ENCODE peak calls at places on chromosomes 4 and X, in four cellular contexts. M is GM12878, R is K562, B is HepG2. S is an unnamed sample.

GRCh38 chr4:37068580-37068979 is 176.0 kb upstream of the NWD2 start:
- DNase-seq in M (no peak), R (peak; percentile 14), B (peak; percentile 2), S (peak; percentile 7)

GRCh38 chrX:106933538-106933961 is 13.3 kb downstream of the CLDN2 start:
- DNase-seq in B (peak; percentile 89), R (no peak), M (no peak), S (peak; percentile 77)

GRCh38 chr4:170014359-170015008 is 11.7 kb downstream of the MFAP3L start:
- DNase-seq in B (no peak), R (no peak), M (no peak), S (no peak)

GRCh38 chrX:3609800-3610199 is 103.6 kb downstream of the PRKX start:
- DNase-seq in M (no peak), R (no peak), B (no peak), S (no peak)

GRCh38 chr4:163681208-163681821 is 186.8 kb downstream of the TMA16 start:
- DNase-seq in B (peak; percentile 35), R (peak; percentile 46), M (no peak), S (peak; percentile 25)

GRCh38 chrX:150508461-150509367 is 59.7 kb upstream of the MTM1 start:
- DNase-seq in B (no peak), R (no peak), M (no peak), S (no peak)

GRCh38 chrX:128622296-128622695 is 570.1 kb upstream of the ACTRT1 start:
- DNase-seq in M (no peak), R (no peak), B (no peak), S (no peak)

GRCh38 chr4:158860856-158861255 is 92.0 kb downstream of the FNIP2 start:
- DNase-seq in M (peak; percentile 50), B (no peak), R (no peak), S (no peak)

GRCh38 chr4:8766610-8767009 is 105.0 kb downstream of the HMX1 start:
- DNase-seq in R (no peak), B (no peak), M (no peak), S (no peak)

GRCh38 chrX:75596178-75596577 is 73.3 kb upstream of the ZDHHC15 start:
- DNase-seq in B (no peak), R (no peak), M (no peak), S (no peak)

GRCh38 chr4:119240568-119240967 is 28.1 kb downstream of the USP53 start:
- DNase-seq in R (no peak), B (no peak), M (no peak), S (no peak)

GRCh38 chr4:119237201-119237600 is 24.7 kb downstream of the USP53 start:
- DNase-seq in R (no peak), M (no peak), B (no peak), S (no peak)

GRCh38 chr4:119237642-119238041 is 25.1 kb downstream of the USP53 start:
- DNase-seq in R (no peak), M (no peak), B (no peak), S (no peak)

GRCh38 chr4:119240128-119240527 is 27.6 kb downstream of the USP53 start:
- DNase-seq in M (no peak), B (no peak), R (no peak), S (no peak)

GRCh38 chr4:119238068-119238722 is 25.7 kb downstream of the USP53 start:
- DNase-seq in B (no peak), M (peak; percentile 75), R (peak; percentile 6), S (no peak)
- TF ChIP-seq CHD4 in B (no peak), M (no peak), R (no peak), S (no peak)

GRCh38 chr4:10015140-10015753 is 6.0 kb downstream of the SLC2A9 start:
- DNase-seq in R (peak; percentile 37), M (no peak), B (no peak), S (peak; percentile 55)
- TF ChIP-seq CHD4 in R (no peak), M (no peak), B (no peak), S (no peak)

GRCh38 chr4:111934294-111934693 is 211.0 kb upstream of the FAM241A start:
- DNase-seq in B (no peak), R (no peak), M (no peak), S (no peak)

GRCh38 chr4:111941957-111942356 is 203.3 kb upstream of the FAM241A start:
- DNase-seq in M (no peak), B (no peak), R (no peak), S (no peak)

GRCh38 chr4:111933703-111934102 is 211.6 kb upstream of the FAM241A start:
- DNase-seq in B (no peak), M (no peak), R (no peak), S (no peak)

GRCh38 chr4:111937368-111937767 is 207.9 kb upstream of the FAM241A start:
- DNase-seq in M (no peak), B (peak; percentile 51), R (peak; percentile 6), S (peak; percentile 6)
- TF ChIP-seq CHD4 in M (no peak), B (no peak), R (no peak), S (no peak)

GRCh38 chr4:128310266-128310697 is 22.7 kb upstream of the PGRMC2 start:
- DNase-seq in R (peak; percentile 59), M (no peak), B (peak; percentile 55), S (peak; percentile 3)
- TF ChIP-seq CHD4 in R (no peak), M (no peak), B (no peak), S (no peak)

GRCh38 chr4:184250795-184251679 is 33.4 kb upstream of the ENPP6 start:
- DNase-seq in M (no peak), R (peak; percentile 69), B (peak; percentile 71), S (peak; percentile 58)
- TF ChIP-seq CHD4 in M (no peak), R (no peak), B (no peak), S (no peak)

GRCh38 chr4:6541789-6542188 is 33.2 kb upstream of the MAN2B2 start:
- DNase-seq in R (no peak), M (no peak), B (no peak), S (no peak)
- TF ChIP-seq CHD4 in R (no peak), M (no peak), B (no peak), S (no peak)

GRCh38 chrX:148854351-148854750 is 353.9 kb downstream of the AFF2 start:
- DNase-seq in M (no peak), B (no peak), R (no peak), S (no peak)
- TF ChIP-seq CHD4 in M (no peak), B (no peak), R (no peak), S (no peak)

DNA sequence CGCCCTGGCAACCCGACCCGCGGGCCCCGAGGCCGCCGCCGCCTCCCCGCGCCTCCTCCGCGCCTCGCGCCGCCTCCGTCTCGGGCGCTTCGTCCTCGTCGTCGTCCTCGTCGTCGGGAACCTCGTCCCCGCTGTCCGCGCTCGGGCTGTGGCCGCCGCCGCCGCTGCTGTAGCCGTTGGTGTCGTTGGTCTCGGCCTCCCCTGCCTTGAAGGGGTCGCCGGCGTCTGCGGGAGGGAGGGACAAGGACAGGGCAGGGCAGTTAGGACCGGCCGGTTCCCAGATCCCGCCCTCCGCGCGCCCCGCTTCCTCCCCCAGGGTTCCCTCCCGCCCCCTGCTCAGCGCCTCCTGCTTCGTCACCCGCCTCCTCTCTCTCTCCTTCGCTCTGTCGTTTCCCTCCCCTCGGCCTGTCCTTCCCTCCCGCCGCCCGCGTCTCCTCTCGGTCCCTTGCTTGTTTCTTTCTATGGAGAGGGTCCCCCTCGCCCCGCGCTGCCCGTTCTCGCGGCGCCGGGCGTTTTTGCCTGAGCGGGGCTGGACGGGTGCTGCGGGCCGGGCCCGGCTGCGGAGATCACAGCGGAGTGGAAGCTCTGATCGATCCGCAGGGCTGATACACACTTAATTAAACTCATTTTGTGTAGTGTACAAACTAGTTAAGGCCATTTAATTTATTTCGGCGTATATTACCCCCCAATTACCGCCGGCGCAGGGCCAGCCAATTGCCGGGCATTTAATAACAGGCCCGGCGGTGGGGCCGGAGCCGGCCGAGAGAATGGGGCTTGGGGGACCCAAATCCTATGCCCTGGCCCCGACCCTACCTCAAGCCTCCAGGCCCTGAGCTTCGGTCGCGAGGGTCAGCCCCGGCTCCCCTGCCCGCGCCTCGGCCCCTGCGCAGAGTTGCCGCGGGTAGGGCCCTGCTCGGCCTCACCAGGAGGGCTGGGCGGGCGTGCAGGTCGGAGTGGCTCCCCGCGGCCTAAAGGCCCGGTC is 2.4 kb downstream of the NKX1-1 start:
- DNase-seq in M (no peak), R (no peak), B (no peak), S (no peak)
- TF ChIP-seq CHD4 in M (no peak), R (no peak), B (no peak), S (no peak)

S was measured in A549.